ENCODE peak calls at places on chromosome 13, in six cellular contexts. One of them, this sample, is unnamed.

GRCh38 chr13:32428581-32429072 is 697 bp upstream of the N4BP2L1 start:
- DNase-seq in H1: no peak
- DNase-seq in suprapubic skin: no peak
- DNase-seq in breast epithelium: no peak
- DNase-seq in transverse colon: no peak
- DNase-seq in prostate gland: peak
- DNase-seq in this sample: no peak

GRCh38 chr13:104984296-104984818 is 1551.1 kb downstream of the EFNB2 start:
- DNase-seq in suprapubic skin: no peak
- DNase-seq in H1: no peak
- DNase-seq in transverse colon: no peak
- DNase-seq in breast epithelium: no peak
- DNase-seq in prostate gland: no peak
- DNase-seq in this sample: no peak

GRCh38 chr13:37306778-37307544 is 201.5 kb upstream of the CSNK1A1L start:
- DNase-seq in H1: no peak
- DNase-seq in prostate gland: no peak
- DNase-seq in transverse colon: no peak
- DNase-seq in suprapubic skin: no peak
- DNase-seq in breast epithelium: no peak
- DNase-seq in this sample: no peak

GRCh38 chr13:80690208-80690607 is 349.3 kb upstream of the SPRY2 start:
- DNase-seq in H1: no peak
- DNase-seq in transverse colon: no peak
- DNase-seq in suprapubic skin: no peak
- DNase-seq in prostate gland: no peak
- DNase-seq in breast epithelium: no peak
- DNase-seq in this sample: no peak

GRCh38 chr13:28140433-28141125 is 2.2 kb downstream of the PAN3 start:
- DNase-seq in breast epithelium: no peak
- DNase-seq in suprapubic skin: no peak
- DNase-seq in prostate gland: no peak
- DNase-seq in H1: no peak
- DNase-seq in transverse colon: no peak
- DNase-seq in this sample: no peak

GRCh38 chr13:34019870-34020269 is 201.9 kb downstream of the RFC3 start:
- DNase-seq in H1: no peak
- DNase-seq in prostate gland: no peak
- DNase-seq in transverse colon: no peak
- DNase-seq in breast epithelium: no peak
- DNase-seq in suprapubic skin: no peak
- DNase-seq in this sample: no peak

GRCh38 chr13:77375554-77375953 is 48.7 kb upstream of the MYCBP2 start:
- DNase-seq in breast epithelium: no peak
- DNase-seq in suprapubic skin: no peak
- DNase-seq in H1: no peak
- DNase-seq in prostate gland: no peak
- DNase-seq in transverse colon: no peak
- DNase-seq in this sample: no peak

GRCh38 chr13:30863796-30864195 is 42.3 kb upstream of the MEDAG start:
- DNase-seq in prostate gland: no peak
- DNase-seq in H1: no peak
- DNase-seq in suprapubic skin: no peak
- DNase-seq in breast epithelium: no peak
- DNase-seq in transverse colon: no peak
- DNase-seq in this sample: no peak

GRCh38 chr13:106942558-106942957 is 374.6 kb upstream of the ARGLU1 start:
- DNase-seq in H1: no peak
- DNase-seq in breast epithelium: no peak
- DNase-seq in transverse colon: no peak
- DNase-seq in prostate gland: no peak
- DNase-seq in suprapubic skin: no peak
- DNase-seq in this sample: no peak

GRCh38 chr13:36787181-36787580 is 31.8 kb upstream of the RFXAP start:
- DNase-seq in suprapubic skin: no peak
- DNase-seq in breast epithelium: no peak
- DNase-seq in H1: no peak
- DNase-seq in prostate gland: no peak
- DNase-seq in transverse colon: no peak
- DNase-seq in this sample: no peak

GRCh38 chr13:66700336-66700735 is 529.8 kb downstream of the PCDH9 start:
- DNase-seq in transverse colon: no peak
- DNase-seq in prostate gland: no peak
- DNase-seq in breast epithelium: no peak
- DNase-seq in suprapubic skin: no peak
- DNase-seq in H1: no peak
- DNase-seq in this sample: no peak

GRCh38 chr13:31409678-31410356 is 210.0 kb downstream of the B3GLCT start:
- DNase-seq in transverse colon: no peak
- DNase-seq in H1: no peak
- DNase-seq in breast epithelium: no peak
- DNase-seq in suprapubic skin: no peak
- DNase-seq in prostate gland: no peak
- DNase-seq in this sample: no peak

GRCh38 chr13:106561551-106562170 is 6.3 kb downstream of the ARGLU1 start:
- DNase-seq in transverse colon: no peak
- DNase-seq in prostate gland: no peak
- DNase-seq in H1: no peak
- DNase-seq in breast epithelium: no peak
- DNase-seq in suprapubic skin: no peak
- DNase-seq in this sample: peak

GRCh38 chr13:31050486-31051400 is 111.0 kb downstream of the HSPH1 start:
- DNase-seq in H1: no peak
- DNase-seq in transverse colon: no peak
- DNase-seq in prostate gland: no peak
- DNase-seq in breast epithelium: no peak
- DNase-seq in suprapubic skin: peak
- DNase-seq in this sample: no peak

GRCh38 chr13:27790523-27790922 is 1.8 kb upstream of the GSX1 start:
- DNase-seq in H1: no peak
- DNase-seq in transverse colon: no peak
- DNase-seq in suprapubic skin: no peak
- DNase-seq in prostate gland: no peak
- DNase-seq in breast epithelium: no peak
- DNase-seq in this sample: no peak

GRCh38 chr13:28470286-28470685 is 24.6 kb downstream of the FLT1 start:
- DNase-seq in prostate gland: no peak
- DNase-seq in H1: no peak
- DNase-seq in transverse colon: no peak
- DNase-seq in breast epithelium: no peak
- DNase-seq in suprapubic skin: no peak
- DNase-seq in this sample: no peak

GRCh38 chr13:58455094-58455493 is 823.5 kb downstream of the PCDH17 start:
- DNase-seq in H1: no peak
- DNase-seq in breast epithelium: no peak
- DNase-seq in prostate gland: no peak
- DNase-seq in suprapubic skin: no peak
- DNase-seq in transverse colon: no peak
- DNase-seq in this sample: no peak

GRCh38 chr13:30744056-30744684 is 8.8 kb downstream of the ALOX5AP start:
- DNase-seq in breast epithelium: no peak
- DNase-seq in suprapubic skin: no peak
- DNase-seq in prostate gland: peak
- DNase-seq in H1: no peak
- DNase-seq in transverse colon: peak
- DNase-seq in this sample: peak

GRCh38 chr13:45219938-45220375 is 19.1 kb upstream of the KCTD4 start:
- DNase-seq in H1: no peak
- DNase-seq in prostate gland: no peak
- DNase-seq in breast epithelium: no peak
- DNase-seq in transverse colon: no peak
- DNase-seq in suprapubic skin: no peak
- DNase-seq in this sample: no peak

GRCh38 chr13:64459778-64460177 is 2770.4 kb downstream of the PCDH9 start:
- DNase-seq in suprapubic skin: no peak
- DNase-seq in breast epithelium: no peak
- DNase-seq in prostate gland: no peak
- DNase-seq in H1: no peak
- DNase-seq in transverse colon: no peak
- DNase-seq in this sample: no peak

GRCh38 chr13:94329277-94329676 is 150.2 kb downstream of the DCT start:
- DNase-seq in prostate gland: no peak
- DNase-seq in H1: no peak
- DNase-seq in transverse colon: no peak
- DNase-seq in breast epithelium: no peak
- DNase-seq in suprapubic skin: no peak
- DNase-seq in this sample: no peak

GRCh38 chr13:51928231-51928630 is 66.5 kb downstream of the CCDC70 start:
- DNase-seq in breast epithelium: no peak
- DNase-seq in suprapubic skin: no peak
- DNase-seq in prostate gland: no peak
- DNase-seq in H1: no peak
- DNase-seq in transverse colon: no peak
- DNase-seq in this sample: no peak

GRCh38 chr13:24539500-24540165 is 27.1 kb upstream of the PARP4 start:
- DNase-seq in breast epithelium: no peak
- DNase-seq in H1: no peak
- DNase-seq in prostate gland: no peak
- DNase-seq in suprapubic skin: no peak
- DNase-seq in transverse colon: no peak
- DNase-seq in this sample: no peak
- TF ChIP-seq POLR2AphosphoS5 in breast epithelium: no peak
- TF ChIP-seq POLR2AphosphoS5 in H1: no peak
- TF ChIP-seq POLR2AphosphoS5 in prostate gland: no peak
- TF ChIP-seq POLR2AphosphoS5 in suprapubic skin: no peak
- TF ChIP-seq POLR2AphosphoS5 in transverse colon: no peak
- TF ChIP-seq POLR2AphosphoS5 in this sample: no peak

GRCh38 chr13:109698779-109699178 is 87.6 kb downstream of the IRS2 start:
- DNase-seq in prostate gland: no peak
- DNase-seq in suprapubic skin: no peak
- DNase-seq in breast epithelium: no peak
- DNase-seq in transverse colon: no peak
- DNase-seq in H1: no peak
- DNase-seq in this sample: no peak

GRCh38 chr13:109697936-109698335 is 88.4 kb downstream of the IRS2 start:
- DNase-seq in suprapubic skin: no peak
- DNase-seq in prostate gland: no peak
- DNase-seq in H1: no peak
- DNase-seq in breast epithelium: no peak
- DNase-seq in transverse colon: no peak
- DNase-seq in this sample: no peak

GRCh38 chr13:109703250-109703649 is 83.1 kb downstream of the IRS2 start:
- DNase-seq in suprapubic skin: no peak
- DNase-seq in H1: no peak
- DNase-seq in breast epithelium: no peak
- DNase-seq in prostate gland: no peak
- DNase-seq in transverse colon: no peak
- DNase-seq in this sample: no peak

GRCh38 chr13:109699628-109700071 is 86.7 kb downstream of the IRS2 start:
- DNase-seq in prostate gland: no peak
- DNase-seq in breast epithelium: no peak
- DNase-seq in H1: no peak
- DNase-seq in suprapubic skin: no peak
- DNase-seq in transverse colon: no peak
- DNase-seq in this sample: no peak

GRCh38 chr13:109700176-109700575 is 86.2 kb downstream of the IRS2 start:
- DNase-seq in suprapubic skin: no peak
- DNase-seq in prostate gland: no peak
- DNase-seq in H1: no peak
- DNase-seq in transverse colon: peak
- DNase-seq in breast epithelium: no peak
- DNase-seq in this sample: no peak
- TF ChIP-seq POLR2A in suprapubic skin: no peak
- TF ChIP-seq POLR2A in prostate gland: no peak
- TF ChIP-seq POLR2A in H1: no peak
- TF ChIP-seq POLR2A in transverse colon: no peak
- TF ChIP-seq POLR2A in breast epithelium: no peak
- TF ChIP-seq POLR2A in this sample: no peak

DNA sequence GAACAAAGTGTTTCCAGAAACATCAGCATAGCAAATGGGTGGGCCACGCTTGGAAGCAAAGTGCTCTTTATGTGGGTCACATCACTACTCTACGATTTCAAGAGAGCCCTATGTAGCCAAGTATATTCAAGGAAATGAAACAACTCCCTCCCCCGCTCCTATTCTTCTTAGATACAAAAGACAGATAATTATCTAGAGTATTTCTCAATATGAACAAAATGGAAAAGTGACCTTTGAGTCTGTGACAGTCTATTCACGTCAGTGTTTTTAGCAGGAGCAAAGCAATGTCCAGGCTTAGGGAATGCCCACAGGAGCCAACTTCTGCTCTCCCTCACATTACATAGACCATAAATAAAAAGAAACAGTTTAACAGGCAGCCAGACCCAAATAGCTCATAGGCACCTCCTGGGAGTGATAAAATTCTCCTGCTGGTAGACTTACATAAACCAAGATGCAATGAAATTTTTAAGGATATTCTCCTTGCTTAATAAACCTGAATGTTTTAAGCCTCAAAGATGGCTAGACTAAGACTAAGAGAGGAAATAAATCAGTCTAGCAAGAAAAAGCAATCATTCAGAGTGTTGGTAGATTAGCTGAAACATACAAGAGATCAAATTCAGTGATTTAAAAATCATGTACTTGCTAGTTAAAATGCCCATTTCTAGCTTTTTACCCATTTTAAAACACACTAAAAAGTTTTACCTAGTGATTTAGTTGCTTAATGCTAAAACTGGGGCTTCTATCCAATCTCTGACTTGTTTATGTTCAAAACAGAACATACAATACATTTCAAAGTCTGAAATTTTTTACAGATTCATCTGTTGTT is 182.8 kb downstream of the RGCC start:
- DNase-seq in suprapubic skin: no peak
- DNase-seq in transverse colon: no peak
- DNase-seq in breast epithelium: no peak
- DNase-seq in prostate gland: peak
- DNase-seq in H1: no peak
- DNase-seq in this sample: no peak
- TF ChIP-seq POLR2AphosphoS5 in suprapubic skin: no peak
- TF ChIP-seq POLR2AphosphoS5 in transverse colon: peak
- TF ChIP-seq POLR2AphosphoS5 in breast epithelium: no peak
- TF ChIP-seq POLR2AphosphoS5 in prostate gland: peak
- TF ChIP-seq POLR2AphosphoS5 in H1: no peak
- TF ChIP-seq POLR2AphosphoS5 in this sample: no peak

GRCh38 chr13:98025480-98026025 is 72.1 kb downstream of the IPO5 start:
- DNase-seq in transverse colon: no peak
- DNase-seq in prostate gland: no peak
- DNase-seq in breast epithelium: no peak
- DNase-seq in H1: no peak
- DNase-seq in suprapubic skin: no peak
- DNase-seq in this sample: no peak

GRCh38 chr13:98032168-98032567 is 78.7 kb downstream of the IPO5 start:
- DNase-seq in H1: no peak
- DNase-seq in transverse colon: no peak
- DNase-seq in breast epithelium: no peak
- DNase-seq in suprapubic skin: no peak
- DNase-seq in prostate gland: no peak
- DNase-seq in this sample: no peak

GRCh38 chr13:98022210-98022609 is 68.7 kb downstream of the IPO5 start:
- DNase-seq in H1: no peak
- DNase-seq in breast epithelium: no peak
- DNase-seq in prostate gland: no peak
- DNase-seq in transverse colon: no peak
- DNase-seq in suprapubic skin: no peak
- DNase-seq in this sample: no peak

GRCh38 chr13:98026457-98026857 is 73.0 kb downstream of the IPO5 start:
- DNase-seq in suprapubic skin: no peak
- DNase-seq in prostate gland: no peak
- DNase-seq in breast epithelium: no peak
- DNase-seq in transverse colon: no peak
- DNase-seq in H1: no peak
- DNase-seq in this sample: no peak
- TF ChIP-seq POLR2A in suprapubic skin: no peak
- TF ChIP-seq POLR2A in prostate gland: no peak
- TF ChIP-seq POLR2A in breast epithelium: no peak
- TF ChIP-seq POLR2A in transverse colon: no peak
- TF ChIP-seq POLR2A in H1: peak
- TF ChIP-seq POLR2A in this sample: no peak

GRCh38 chr13:41678842-41679241 is 221.5 kb downstream of the RGCC start:
- DNase-seq in breast epithelium: no peak
- DNase-seq in transverse colon: no peak
- DNase-seq in H1: no peak
- DNase-seq in suprapubic skin: no peak
- DNase-seq in prostate gland: no peak
- DNase-seq in this sample: no peak
- TF ChIP-seq POLR2AphosphoS5 in breast epithelium: no peak
- TF ChIP-seq POLR2AphosphoS5 in transverse colon: no peak
- TF ChIP-seq POLR2AphosphoS5 in H1: no peak
- TF ChIP-seq POLR2AphosphoS5 in suprapubic skin: no peak
- TF ChIP-seq POLR2AphosphoS5 in prostate gland: no peak
- TF ChIP-seq POLR2AphosphoS5 in this sample: no peak